ENCODE peak calls at places on chromosomes 7 and 10, in seven cellular contexts. X is IMR-90, T is mesendoderm, U is neuronal stem cell, L is H9, W is trophoblast cell, S is H1. Q is an unnamed sample.

GRCh38 chr10:50392426-50392825 is 141.1 kb upstream of the ASAH2 start:
- DNase-seq in X (no peak), T (no peak), U (no peak), L (no peak), W (no peak), S (no peak), Q (no peak)

GRCh38 chr7:400901-401485 is 111.0 kb downstream of the FOXL3 start:
- DNase-seq in X (no peak), T (no peak), U (no peak), L (no peak), W (no peak), S (no peak), Q (no peak)

GRCh38 chr10:132022241-132022640 is 40.5 kb upstream of the BNIP3 start:
- DNase-seq in X (no peak), T (no peak), U (no peak), L (no peak), W (no peak), S (no peak), Q (no peak)

GRCh38 chr10:86443936-86444335 is 77.3 kb upstream of the GRID1 start:
- DNase-seq in X (peak; percentile 52), T (no peak), U (no peak), L (no peak), W (no peak), S (no peak), Q (peak; percentile 8)

GRCh38 chr7:29839302-29839701 is 33.0 kb downstream of the WIPF3 start:
- DNase-seq in X (peak; percentile 66), T (peak; percentile 6), U (no peak), L (no peak), W (peak; percentile 21), S (no peak), Q (peak; percentile 5)

GRCh38 chr7:108653526-108653925 is 83.9 kb downstream of the DNAJB9 start:
- DNase-seq in X (no peak), T (no peak), U (no peak), L (no peak), W (no peak), S (no peak), Q (no peak)

GRCh38 chr10:119858063-119858462 is 14.6 kb downstream of the MCMBP start:
- DNase-seq in X (no peak), T (no peak), U (no peak), L (no peak), W (no peak), S (no peak), Q (no peak)

GRCh38 chr7:143391462-143392404 is 10.6 kb downstream of the ZYX start:
- DNase-seq in X (peak; percentile 85), T (no peak), U (no peak), L (peak; percentile 30), W (peak; percentile 30), S (no peak), Q (peak; percentile 53)

GRCh38 chr7:1591396-1591795 is 21.6 kb upstream of the PSMG3 start:
- DNase-seq in X (no peak), T (no peak), U (no peak), L (no peak), W (no peak), S (no peak), Q (no peak)

GRCh38 chr10:34966440-34966839 is 123.7 kb downstream of the CUL2 start:
- DNase-seq in X (peak; percentile 62), T (no peak), U (no peak), L (no peak), W (no peak), S (no peak), Q (peak; percentile 7)

GRCh38 chr7:4040031-4040928 is 641.8 kb upstream of the FOXK1 start:
- DNase-seq in X (no peak), T (peak; percentile 35), U (no peak), L (peak; percentile 59), W (no peak), S (peak; percentile 39), Q (no peak)

GRCh38 chr10:29734980-29735627 is 100.3 kb upstream of the SVIL start:
- DNase-seq in X (no peak), T (peak; percentile 66), U (peak; percentile 31), L (peak; percentile 42), W (peak; percentile 19), S (no peak), Q (peak; percentile 54)

GRCh38 chr10:44384601-44385422 is at the start of gene CXCL12:
- DNase-seq in X (peak; percentile 44), T (peak; percentile 40), U (no peak), L (peak; percentile 78), W (no peak), S (no peak), Q (peak; percentile 42)

GRCh38 chr7:30524545-30524944 is 19.9 kb upstream of the GGCT start:
- DNase-seq in X (no peak), T (no peak), U (no peak), L (no peak), W (no peak), S (no peak), Q (peak; percentile 12)

GRCh38 chr7:129489491-129489890 is 12.8 kb upstream of the SMKR1 start:
- DNase-seq in X (peak; percentile 93), T (peak; percentile 28), U (no peak), L (no peak), W (no peak), S (no peak), Q (peak; percentile 79)

GRCh38 chr10:1972406-1972805 is 235.1 kb upstream of the ADARB2 start:
- DNase-seq in X (no peak), T (no peak), U (no peak), L (no peak), W (no peak), S (no peak), Q (no peak)
- H3K4ac ChIP-seq in X (no peak overlapping the region), T (no peak overlapping the region), U (no peak overlapping the region), L (no peak overlapping the region), W (no peak overlapping the region), S (no peak overlapping the region), Q (no peak overlapping the region)

GRCh38 chr10:128047337-128047736 is 78.9 kb downstream of the MKI67 start:
- DNase-seq in X (no peak), T (peak; percentile 95), U (peak; percentile 24), L (peak; percentile 95), W (peak; percentile 93), S (peak; percentile 15), Q (peak; percentile 62)

GRCh38 chr10:128049226-128050010 is 76.8 kb downstream of the MKI67 start:
- DNase-seq in X (no peak), T (peak; percentile 19), U (no peak), L (no peak), W (peak; percentile 97), S (no peak), Q (no peak)

GRCh38 chr10:128046934-128047251 is 79.3 kb downstream of the MKI67 start:
- DNase-seq in X (no peak), T (no peak), U (no peak), L (no peak), W (no peak), S (no peak), Q (no peak)

GRCh38 chr10:128046156-128046933 is 79.9 kb downstream of the MKI67 start:
- DNase-seq in X (no peak), T (no peak), U (no peak), L (no peak), W (no peak), S (no peak), Q (no peak)

GRCh38 chr10:128047991-128048826 is 78.0 kb downstream of the MKI67 start:
- DNase-seq in X (peak; percentile 53), T (no peak), U (no peak), L (no peak), W (peak; percentile 85), S (no peak), Q (peak; percentile 50)
- H3K4ac ChIP-seq in X (no peak overlapping the region), T (no peak overlapping the region), U (no peak overlapping the region), L (no peak overlapping the region), W (no peak overlapping the region), S (no peak overlapping the region), Q (no peak overlapping the region)

GRCh38 chr7:140898794-140899548 is 25.8 kb downstream of the BRAF start:
- DNase-seq in X (peak; percentile 58), T (peak; percentile 3), U (no peak), L (no peak), W (no peak), S (no peak), Q (peak; percentile 17)

GRCh38 chr7:140902305-140902953 is 22.3 kb downstream of the BRAF start:
- DNase-seq in X (no peak), T (no peak), U (no peak), L (no peak), W (no peak), S (no peak), Q (no peak)

GRCh38 chr7:140899883-140900282 is 24.8 kb downstream of the BRAF start:
- DNase-seq in X (no peak), T (peak; percentile 62), U (peak; percentile 20), L (no peak), W (no peak), S (no peak), Q (no peak)

GRCh38 chr7:140901946-140902304 is 22.8 kb downstream of the BRAF start:
- DNase-seq in X (no peak), T (no peak), U (no peak), L (no peak), W (no peak), S (no peak), Q (no peak)

GRCh38 chr7:140896996-140897395 is 27.7 kb downstream of the BRAF start:
- DNase-seq in X (no peak), T (no peak), U (no peak), L (no peak), W (no peak), S (no peak), Q (no peak)
- H3K4ac ChIP-seq in X (no peak overlapping the region), T (no peak overlapping the region), U (no peak overlapping the region), L (no peak overlapping the region), W (no peak overlapping the region), S (no peak overlapping the region), Q (no peak overlapping the region)

DNA sequence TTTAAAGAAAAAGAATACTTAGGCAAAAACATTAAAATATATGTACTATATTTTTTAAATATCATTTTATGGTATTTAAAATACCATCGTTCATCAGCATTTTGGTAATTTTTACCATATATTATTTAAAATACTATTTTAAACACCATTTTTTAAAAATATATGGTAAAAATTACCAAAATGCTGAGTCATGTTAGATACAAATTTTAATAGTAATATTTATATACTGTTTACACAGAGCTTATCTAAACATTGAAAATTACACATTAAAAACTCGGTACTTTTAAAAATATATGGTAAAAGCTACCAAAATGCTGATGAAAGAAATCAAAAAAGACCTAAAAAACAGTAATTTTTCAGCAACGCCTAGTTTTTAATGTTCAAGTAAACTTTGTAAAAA is 105.6 kb downstream of the TPK1 start:
- DNase-seq in X (no peak), T (no peak), U (no peak), L (no peak), W (no peak), S (no peak), Q (no peak)
- H3K4ac ChIP-seq in X (no peak overlapping the region), T (no peak overlapping the region), U (no peak overlapping the region), L (no peak overlapping the region), W (no peak overlapping the region), S (no peak overlapping the region), Q (no peak overlapping the region)

GRCh38 chr10:33716461-33717267 is 382.2 kb upstream of the NRP1 start:
- DNase-seq in X (no peak), T (no peak), U (no peak), L (no peak), W (no peak), S (no peak), Q (no peak)
- H3K4ac ChIP-seq in X (no peak overlapping the region), T (no peak overlapping the region), U (no peak overlapping the region), L (no peak overlapping the region), W (no peak overlapping the region), S (no peak overlapping the region), Q (no peak overlapping the region)

DNA sequence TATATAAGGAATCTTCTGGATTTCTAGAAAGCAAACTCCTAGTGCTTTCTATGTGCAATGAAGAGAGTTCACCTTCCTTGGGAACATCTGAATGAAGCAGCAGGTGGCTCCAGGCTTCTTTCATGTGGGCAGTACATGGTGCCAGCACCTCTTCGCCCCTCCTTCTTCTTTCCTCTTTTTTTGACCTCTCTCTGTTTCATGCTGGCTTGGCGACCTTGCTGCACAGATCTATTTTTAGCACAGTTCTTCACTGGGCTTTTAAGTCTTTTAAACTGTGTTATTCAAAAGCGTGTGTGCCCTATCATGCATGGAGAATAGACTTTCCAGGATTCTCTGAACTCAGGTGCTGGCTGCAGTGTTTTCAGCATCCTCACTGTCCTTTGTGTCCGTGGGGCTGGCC is 400.3 kb upstream of the PRKCQ start:
- DNase-seq in X (no peak), T (no peak), U (no peak), L (no peak), W (no peak), S (no peak), Q (no peak)
- H3K4ac ChIP-seq in X (no peak overlapping the region), T (no peak overlapping the region), U (no peak overlapping the region), L (no peak overlapping the region), W (no peak overlapping the region), S (no peak overlapping the region), Q (no peak overlapping the region)